ENCODE peak calls at places on chromosomes 11 and 22, in eight cellular contexts. G is body of pancreas, M is IMR-90, Y is tibial nerve, I is A549, X is suprapubic skin, R is gastrocnemius medialis, F is HCT116. S is an unnamed sample.

GRCh38 chr22:48138855-48139254 is 1376.4 kb downstream of the TBC1D22A start:
- DNase-seq in G (no peak), M (no peak), Y (no peak), I (peak), X (no peak), R (no peak), F (no peak), S (no peak)

GRCh38 chr22:40310771-40311120 is 35.6 kb upstream of the ADSL start:
- DNase-seq in G (no peak), M (no peak), Y (no peak), I (no peak), X (no peak), R (no peak), F (no peak), S (no peak)

GRCh38 chr22:48171294-48171693 is 1408.8 kb downstream of the TBC1D22A start:
- DNase-seq in G (no peak), M (no peak), Y (no peak), I (no peak), X (peak), R (no peak), F (no peak), S (no peak)

GRCh38 chr11:76624515-76625379 is 45.8 kb downstream of the LRRC32 start:
- DNase-seq in G (no peak), M (no peak), Y (no peak), I (no peak), X (no peak), R (no peak), F (no peak), S (peak)

GRCh38 chr11:359181-359714 is 10.1 kb upstream of the B4GALNT4 start:
- DNase-seq in G (no peak), M (no peak), Y (no peak), I (no peak), X (no peak), R (no peak), F (no peak), S (no peak)

GRCh38 chr22:18933914-18934313 is 2.2 kb downstream of the PRODH start:
- DNase-seq in G (no peak), M (no peak), Y (no peak), I (no peak), X (no peak), R (no peak), F (no peak), S (no peak)

GRCh38 chr11:104073950-104074349 is 37.5 kb downstream of the DDI1 start:
- DNase-seq in G (no peak), M (peak), Y (no peak), I (peak), X (no peak), R (no peak), F (no peak), S (peak)

GRCh38 chr11:83011333-83012167 is 60.1 kb downstream of the RAB30 start:
- DNase-seq in G (no peak), M (no peak), Y (no peak), I (no peak), X (no peak), R (no peak), F (no peak), S (no peak)

GRCh38 chr11:72425053-72425980 is 9.0 kb downstream of the CLPB start:
- DNase-seq in G (no peak), M (no peak), Y (no peak), I (no peak), X (no peak), R (peak), F (no peak), S (no peak)

GRCh38 chr11:134120921-134121526 is 52.2 kb downstream of the JAM3 start:
- DNase-seq in G (no peak), M (peak), Y (no peak), I (no peak), X (no peak), R (no peak), F (no peak), S (no peak)

GRCh38 chr11:72079776-72080325 is 491 bp downstream of the NUMA1 start:
- DNase-seq in G (peak), M (no peak), Y (no peak), I (no peak), X (no peak), R (peak), F (no peak), S (no peak)

GRCh38 chr11:117734596-117734995 is 62.4 kb downstream of the DSCAML1 start:
- DNase-seq in G (no peak), M (no peak), Y (no peak), I (no peak), X (no peak), R (no peak), F (no peak), S (no peak)

GRCh38 chr11:69358398-69359080 is 64.6 kb downstream of the MYEOV start:
- DNase-seq in G (no peak), M (no peak), Y (no peak), I (no peak), X (peak), R (no peak), F (no peak), S (peak)

GRCh38 chr11:99316761-99317475 is 296.2 kb downstream of the CNTN5 start:
- DNase-seq in G (no peak), M (no peak), Y (no peak), I (no peak), X (no peak), R (no peak), F (no peak), S (no peak)

GRCh38 chr11:89463381-89463780 is 27.8 kb downstream of the NOX4 start:
- DNase-seq in G (no peak), M (no peak), Y (no peak), I (no peak), X (no peak), R (no peak), F (no peak), S (no peak)

GRCh38 chr11:27626938-27627586 is 73.2 kb downstream of the BDNF start:
- DNase-seq in G (no peak), M (no peak), Y (no peak), I (no peak), X (no peak), R (no peak), F (no peak), S (no peak)

DNA sequence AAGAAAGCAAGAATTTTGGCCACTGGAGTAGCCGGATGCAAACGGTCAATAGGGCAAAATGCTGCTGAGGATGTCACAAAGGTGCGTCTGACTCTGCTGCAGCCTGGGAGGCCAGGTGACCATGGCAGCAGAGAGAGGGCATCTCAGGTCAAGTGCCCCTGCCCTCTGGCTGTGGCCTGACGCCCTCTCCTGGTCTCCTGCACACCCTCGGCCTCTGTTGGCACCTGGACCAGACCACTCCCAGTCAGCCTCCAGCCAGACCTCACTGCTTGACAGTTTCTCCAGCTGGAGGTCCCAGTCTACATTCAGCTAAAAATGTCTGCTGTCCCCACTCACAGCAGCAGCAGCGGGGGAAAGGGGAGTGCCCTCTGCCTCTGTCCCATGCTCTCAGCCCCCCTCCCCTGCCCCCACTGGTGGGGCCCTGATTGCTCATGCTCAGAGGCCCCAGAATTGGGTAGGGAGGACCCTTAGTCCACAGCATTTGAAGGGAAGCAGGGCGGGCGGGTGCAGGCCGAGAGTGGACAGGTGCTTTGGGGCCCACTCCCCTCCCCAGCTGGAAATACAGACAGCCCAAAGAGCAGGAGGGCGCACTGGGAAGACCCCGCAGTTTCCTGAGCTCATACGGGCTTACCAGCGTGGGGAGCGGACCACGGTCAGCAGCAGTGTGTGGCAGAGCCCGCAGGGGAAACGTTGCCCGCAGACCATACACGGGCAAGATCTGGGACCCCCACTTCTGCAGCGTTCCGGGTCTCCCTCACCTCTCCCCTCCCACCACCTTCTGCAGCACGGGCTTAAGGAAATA is 1.6 kb upstream of the BRSK2 start:
- DNase-seq in G (peak), M (no peak), Y (no peak), I (peak), X (no peak), R (no peak), F (no peak), S (no peak)
- H3K4me3 ChIP-seq in G (no peak), M (peak), Y (no peak), I (peak), X (no peak), R (no peak), F (no peak), S (no peak)

DNA sequence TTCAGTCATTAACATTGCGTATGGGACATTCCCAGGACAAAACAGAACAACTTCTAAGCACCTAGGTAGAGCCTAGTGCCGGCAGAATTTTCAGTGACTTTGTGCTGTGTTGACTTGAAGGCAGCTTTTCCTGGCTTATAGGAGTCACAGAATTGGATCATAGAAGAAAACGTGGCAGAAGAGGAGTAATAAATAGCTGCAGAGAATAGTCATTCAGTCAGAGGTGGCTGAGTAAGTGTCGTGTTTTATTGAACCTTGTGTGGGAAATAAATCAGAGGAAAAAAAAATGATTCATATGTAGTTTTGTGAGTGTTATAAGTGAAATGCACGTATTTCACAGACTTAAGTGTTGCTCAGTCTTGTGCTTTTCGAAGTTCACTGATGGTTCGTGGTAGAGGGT is 2.1 kb downstream of the BARX2 start:
- DNase-seq in G (no peak), M (no peak), Y (no peak), I (no peak), X (no peak), R (no peak), F (no peak), S (no peak)
- TF ChIP-seq POLR2A in G (no peak), M (no peak), Y (no peak), I (no peak), X (no peak), R (no peak), F (no peak), S (no peak)

DNA sequence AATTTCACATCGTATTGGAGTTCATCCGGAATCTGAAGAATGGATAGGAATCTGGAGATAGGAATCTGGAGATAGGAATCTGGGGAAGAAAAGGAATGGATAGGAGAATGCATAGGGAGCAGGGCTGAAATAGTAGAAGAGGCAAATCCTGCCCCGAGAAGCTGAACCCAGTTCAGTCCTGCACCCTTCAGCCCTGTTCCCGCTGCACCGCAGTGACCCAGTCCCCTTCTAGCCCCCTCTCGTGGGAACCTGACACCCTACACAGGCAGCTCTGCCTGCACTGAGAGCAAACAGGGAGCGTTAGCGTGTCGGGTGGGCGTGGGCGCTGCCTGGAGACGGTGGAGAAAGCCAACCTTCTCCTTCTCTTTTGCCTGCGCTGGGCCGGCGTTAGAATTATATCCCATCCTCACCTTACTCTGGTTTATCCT is 1.1 kb upstream of the CCKBR start:
- DNase-seq in G (no peak), M (no peak), Y (no peak), I (no peak), X (no peak), R (no peak), F (no peak), S (no peak)
- H3K4me3 ChIP-seq in G (no peak), M (no peak), Y (peak), I (peak), X (peak), R (peak), F (no peak), S (no peak)

GRCh38 chr11:59562292-59562691 is 51.0 kb downstream of the OR4D9 start:
- DNase-seq in G (no peak), M (no peak), Y (no peak), I (no peak), X (no peak), R (no peak), F (no peak), S (no peak)

GRCh38 chr11:59559886-59560285 is 48.5 kb downstream of the OR4D9 start:
- DNase-seq in G (no peak), M (no peak), Y (no peak), I (no peak), X (no peak), R (no peak), F (no peak), S (no peak)

GRCh38 chr11:59560290-59560701 is 49.0 kb downstream of the OR4D9 start:
- DNase-seq in G (peak), M (peak), Y (peak), I (peak), X (peak), R (peak), F (peak), S (peak)

GRCh38 chr11:59557940-59558643 is 46.8 kb downstream of the OR4D9 start:
- DNase-seq in G (no peak), M (no peak), Y (no peak), I (no peak), X (no peak), R (no peak), F (no peak), S (no peak)

DNA sequence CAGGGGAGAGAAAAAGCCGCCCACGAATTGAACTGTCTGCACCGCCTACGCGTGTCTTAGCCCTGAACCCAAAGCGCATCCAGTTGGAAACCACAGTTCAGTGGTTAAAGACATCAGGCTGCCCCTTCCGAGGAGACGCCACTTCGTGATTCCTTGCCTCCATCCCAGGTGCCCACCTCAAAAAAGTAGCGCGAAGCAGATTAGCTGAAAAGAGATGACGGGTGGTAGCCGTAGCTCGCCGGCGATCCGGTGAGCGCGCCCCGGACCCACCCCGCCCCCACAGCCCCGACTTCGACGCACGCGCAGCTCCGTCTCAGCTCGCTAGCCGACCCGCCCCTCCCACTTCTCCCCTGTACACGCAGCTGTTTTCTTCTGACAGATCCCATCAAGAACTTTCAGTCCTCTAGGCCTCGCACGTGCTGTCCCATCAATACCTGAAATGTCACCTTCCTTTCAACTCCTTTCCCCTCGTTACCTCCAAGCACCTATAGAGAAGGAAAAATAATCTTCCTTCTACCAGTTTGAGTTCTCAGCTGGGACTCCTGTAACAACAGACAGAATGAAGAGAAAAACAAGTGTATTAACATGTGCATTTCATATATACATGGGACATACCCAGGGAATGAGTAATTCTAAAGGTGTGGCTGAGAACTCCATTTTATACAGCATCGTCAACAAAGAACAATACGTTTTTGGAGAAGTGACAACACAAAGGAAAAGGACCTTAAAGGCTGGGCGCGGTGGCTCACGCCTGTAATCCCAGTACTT is 49.5 kb downstream of the OR4D9 start:
- DNase-seq in G (peak), M (peak), Y (peak), I (peak), X (peak), R (peak), F (peak), S (peak)
- TF ChIP-seq POLR2A in G (no peak), M (no peak), Y (peak), I (no peak), X (no peak), R (peak), F (no peak), S (peak)

DNA sequence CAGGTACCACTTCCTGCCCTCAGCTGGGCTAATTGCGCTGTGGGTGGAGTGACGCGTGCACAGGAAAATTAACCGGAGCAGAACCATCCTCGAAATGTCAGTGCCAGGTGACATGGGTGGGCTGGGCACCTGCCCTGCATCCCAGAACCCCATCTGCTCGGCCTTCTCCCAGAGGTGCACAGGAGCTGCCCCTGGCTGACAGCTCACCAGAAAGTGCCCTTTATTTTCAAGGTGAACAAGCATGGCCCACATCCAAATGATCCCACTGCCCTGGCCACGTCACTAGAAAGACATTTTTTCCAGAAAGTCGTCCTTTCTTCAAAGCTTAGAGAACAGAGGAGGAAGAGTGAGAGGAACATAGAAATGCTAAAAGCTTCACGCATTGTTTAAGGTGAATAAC is 4.1 kb upstream of the ELFN2 start:
- DNase-seq in G (no peak), M (peak), Y (no peak), I (peak), X (no peak), R (no peak), F (peak), S (no peak)
- H3K4me3 ChIP-seq in G (no peak), M (no peak), Y (no peak), I (no peak), X (no peak), R (no peak), F (no peak), S (no peak)

GRCh38 chr11:64856382-64857227 is 12.2 kb upstream of the CDC42BPG start:
- DNase-seq in G (no peak), M (peak), Y (no peak), I (peak), X (peak), R (peak), F (peak), S (peak)
- TF ChIP-seq POLR2A in G (no peak), M (no peak), Y (no peak), I (no peak), X (no peak), R (peak), F (no peak), S (no peak)

GRCh38 chr11:65314501-65315203 is at the start of gene CDC42EP2:
- DNase-seq in G (peak), M (peak), Y (peak), I (peak), X (peak), R (peak), F (peak), S (peak)

GRCh38 chr11:65315866-65316233 is 1.2 kb downstream of the CDC42EP2 start:
- DNase-seq in G (no peak), M (no peak), Y (no peak), I (no peak), X (no peak), R (no peak), F (no peak), S (no peak)

GRCh38 chr11:65316311-65316978 is 1.8 kb downstream of the CDC42EP2 start:
- DNase-seq in G (no peak), M (peak), Y (peak), I (peak), X (peak), R (peak), F (no peak), S (no peak)

GRCh38 chr11:65315204-65315865 is 669 bp downstream of the CDC42EP2 start:
- DNase-seq in G (peak), M (peak), Y (peak), I (peak), X (peak), R (peak), F (peak), S (peak)

GRCh38 chr11:65316979-65317786 is 2.5 kb downstream of the CDC42EP2 start:
- DNase-seq in G (peak), M (peak), Y (peak), I (peak), X (peak), R (peak), F (peak), S (peak)
- H3K4me3 ChIP-seq in G (no peak), M (peak), Y (peak), I (peak), X (peak), R (peak), F (peak), S (no peak)

DNA sequence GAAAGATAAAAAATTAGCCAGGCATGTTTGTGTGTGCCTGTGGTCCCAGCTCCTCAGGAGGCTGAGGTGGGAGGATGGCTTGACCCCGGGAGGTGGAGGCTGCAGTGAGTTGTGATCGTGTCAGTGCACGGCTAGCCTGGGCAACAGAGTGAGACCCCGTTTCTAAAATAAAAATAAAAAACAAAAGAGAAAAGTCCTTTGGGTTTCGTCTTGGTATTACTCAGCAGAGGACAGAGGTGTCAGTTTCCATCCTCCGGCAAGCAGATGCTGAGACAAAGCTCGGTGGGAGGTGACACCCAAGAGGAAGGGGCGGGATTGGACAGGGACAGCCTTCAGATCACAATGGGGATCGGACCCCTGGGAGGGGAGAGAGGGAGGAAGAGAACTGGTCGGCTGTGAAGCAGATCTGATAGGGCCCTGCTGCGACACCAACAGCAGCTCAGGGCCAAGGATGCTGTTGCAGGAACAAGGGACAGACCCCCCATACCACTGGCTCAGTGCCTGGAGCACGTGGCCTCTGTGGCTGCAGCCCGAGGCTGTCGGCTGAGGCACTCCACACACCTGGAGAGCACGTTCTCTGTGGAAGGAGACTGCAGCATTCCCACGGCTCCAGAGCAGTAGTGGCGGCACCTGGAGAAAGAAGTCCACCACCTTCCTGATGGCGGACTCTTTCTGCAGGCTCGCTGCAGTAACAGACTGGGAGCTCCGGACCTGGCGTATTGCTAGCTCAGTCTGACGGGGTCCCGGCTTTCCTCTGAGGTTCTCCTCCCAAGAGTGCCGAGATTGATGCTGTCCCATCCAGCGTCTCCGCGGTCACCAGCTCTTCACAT is 5.2 kb upstream of the BID start:
- DNase-seq in G (no peak), M (no peak), Y (no peak), I (no peak), X (no peak), R (no peak), F (no peak), S (no peak)
- TF ChIP-seq POLR2A in G (no peak), M (no peak), Y (no peak), I (no peak), X (no peak), R (no peak), F (no peak), S (no peak)

GRCh38 chr11:2989551-2989950 is 2.6 kb downstream of the NAP1L4 start:
- DNase-seq in G (no peak), M (no peak), Y (no peak), I (no peak), X (no peak), R (no peak), F (no peak), S (no peak)
- H3K4me3 ChIP-seq in G (no peak), M (no peak), Y (no peak), I (peak), X (peak), R (peak), F (no peak), S (no peak)